ENCODE peak calls at places on chromosomes 11 and 22, in eight cellular contexts. K, L, O, R, T, U, P and J are unnamed samples.

GRCh38 chr11:72609045-72609444 is 65.2 kb downstream of the PDE2A start:
- DNase-seq in P (no peak), T (peak; percentile 31), L (no peak), R (no peak), K (no peak), U (no peak), O (no peak), J (no peak)

GRCh38 chr11:114044042-114044871 is 15.3 kb upstream of the ZBTB16 start:
- DNase-seq in T (no peak), P (no peak), U (no peak), R (no peak), O (no peak), K (no peak), L (no peak), J (no peak)

GRCh38 chr11:65571940-65572339 is 398 bp upstream of the FAM89B start:
- DNase-seq in R (no peak), O (no peak), L (no peak), K (no peak), P (no peak), U (no peak), T (no peak), J (peak; percentile 42)

GRCh38 chr22:44428941-44429615 is 69.0 kb downstream of the RTL6 start:
- DNase-seq in L (no peak), O (no peak), R (no peak), U (no peak), K (no peak), T (no peak), P (no peak), J (no peak)

GRCh38 chr11:68692115-68692514 is 7.8 kb downstream of the GAL start:
- DNase-seq in T (no peak), O (no peak), R (no peak), K (no peak), L (no peak), U (no peak), P (no peak), J (no peak)

GRCh38 chr11:86896486-86896885 is 58.7 kb downstream of the FZD4 start:
- DNase-seq in L (no peak), K (no peak), T (peak; percentile 64), P (no peak), U (no peak), R (no peak), O (no peak), J (no peak)

GRCh38 chr11:29452131-29452530 is 564.7 kb downstream of the KCNA4 start:
- DNase-seq in O (no peak), K (no peak), R (no peak), L (no peak), P (no peak), T (peak; percentile 48), U (no peak), J (no peak)

GRCh38 chr11:132114185-132114584 is 743.8 kb downstream of the NTM start:
- DNase-seq in K (peak; percentile 25), L (no peak), O (peak; percentile 43), U (peak; percentile 13), T (peak; percentile 35), P (no peak), R (peak; percentile 69), J (peak; percentile 71)

GRCh38 chr11:60625262-60625661 is 74.2 kb upstream of the MS4A8 start:
- DNase-seq in R (no peak), U (peak; percentile 25), O (no peak), P (no peak), L (no peak), K (no peak), T (no peak), J (no peak)

GRCh38 chr11:123483058-123483457 is 53.0 kb downstream of the GRAMD1B start:
- DNase-seq in P (no peak), L (no peak), U (peak; percentile 33), T (no peak), K (no peak), R (no peak), O (no peak), J (no peak)

GRCh38 chr11:66012371-66012945 is 650 bp downstream of the CST6 start:
- DNase-seq in K (no peak), U (no peak), R (no peak), L (no peak), P (no peak), O (no peak), T (no peak), J (no peak)